ENCODE peak calls at places on chromosomes 2 and 18, in ten cellular contexts. P is naive thymus-derived CD4-positive, alpha-beta T cell; W is stimulated activated CD8-positive, alpha-beta memory T cell treated with anti-CD3 and anti-CD28 coated beads, Interleukin-7, amount 100 ng/mL, for 24 hours; V is astrocyte of the spinal cord; G is NCI-H1092 treated with DMSO at 0.1 percent for 48 hours; B is GOT3; Q is naive thymus-derived CD8-positive, alpha-beta T cell; Z is sigmoid colon; I is HCEC 1CT; M is GM10248. H is an unnamed sample.

GRCh38 chr2:123165616-123166015 is 859.5 kb upstream of the CNTNAP5 start:
- DNase-seq in P (no peak), I (no peak), V (no peak), G (no peak), Z (no peak), B (no peak), W (no peak), Q (no peak), M (no peak), H (no peak)

GRCh38 chr2:193868833-193869232 is 1674.1 kb upstream of the TMEFF2 start:
- DNase-seq in B (no peak), G (no peak), M (no peak), V (no peak), W (no peak), Z (no peak), Q (no peak), I (peak), P (no peak), H (no peak)

GRCh38 chr2:51597086-51597485 is 565.2 kb upstream of the NRXN1 start:
- DNase-seq in P (no peak), M (no peak), Q (no peak), B (no peak), Z (no peak), W (no peak), I (no peak), G (no peak), V (no peak), H (no peak)

GRCh38 chr2:205776139-205776538 is 93.8 kb downstream of the NRP2 start:
- DNase-seq in V (no peak), M (peak), G (no peak), Z (no peak), W (peak), B (no peak), Q (no peak), P (no peak), I (peak), H (no peak)

GRCh38 chr2:196558506-196558905 is 81.0 kb upstream of the CCDC150 start:
- DNase-seq in W (no peak), V (no peak), I (no peak), B (no peak), M (no peak), Z (no peak), G (no peak), Q (no peak), P (no peak), H (no peak)

GRCh38 chr18:48136051-48136543 is 205.6 kb upstream of the SMAD2 start:
- DNase-seq in W (no peak), V (no peak), B (no peak), M (no peak), G (peak), P (no peak), Q (no peak), Z (no peak), I (no peak), H (peak)

GRCh38 chr2:238910751-238911351 is 63.0 kb downstream of the TWIST2 start:
- DNase-seq in B (no peak), V (no peak), W (no peak), G (peak), I (no peak), Q (no peak), M (no peak), P (no peak), Z (peak), H (no peak)

GRCh38 chr2:46216213-46216612 is 81.0 kb upstream of the EPAS1 start:
- DNase-seq in G (no peak), Q (no peak), B (no peak), V (peak), P (no peak), Z (no peak), W (no peak), M (no peak), I (peak), H (no peak)

GRCh38 chr2:136013286-136013685 is 27.9 kb upstream of the DARS1 start:
- DNase-seq in M (no peak), P (no peak), Z (no peak), I (no peak), W (no peak), B (no peak), G (no peak), Q (no peak), V (no peak), H (no peak)

GRCh38 chr2:52934354-52934898 is 833.2 kb upstream of the CHAC2 start:
- DNase-seq in V (peak), I (peak), Z (no peak), P (no peak), G (no peak), M (no peak), W (no peak), B (no peak), Q (no peak), H (no peak)

GRCh38 chr2:121185571-121186074 is 99.4 kb downstream of the TFCP2L1 start:
- DNase-seq in I (no peak), B (no peak), Z (no peak), W (no peak), P (no peak), M (peak), Q (no peak), V (peak), G (peak), H (no peak)

GRCh38 chr18:59528866-59529265 is 168.4 kb downstream of the CCBE1 start:
- DNase-seq in G (no peak), P (no peak), W (no peak), M (no peak), I (no peak), Z (no peak), Q (no peak), V (no peak), B (no peak), H (no peak)

GRCh38 chr18:24089626-24090337 is 49.1 kb upstream of the CABYR start:
- DNase-seq in I (no peak), P (no peak), W (no peak), Z (no peak), Q (no peak), B (no peak), M (no peak), G (no peak), V (no peak), H (no peak)

GRCh38 chr18:40313030-40313642 is 1641.9 kb upstream of the PIK3C3 start:
- DNase-seq in G (no peak), V (no peak), M (no peak), W (no peak), I (no peak), P (no peak), B (no peak), Z (no peak), Q (no peak), H (no peak)

GRCh38 chr2:96156926-96157648 is 11.8 kb upstream of the DUSP2 start:
- DNase-seq in M (peak), B (no peak), I (no peak), G (no peak), W (no peak), V (no peak), P (no peak), Q (no peak), Z (peak), H (no peak)

GRCh38 chr2:161049571-161049970 is 110.7 kb upstream of the TANK start:
- DNase-seq in I (no peak), M (no peak), G (no peak), W (no peak), B (no peak), P (no peak), Z (no peak), Q (no peak), V (no peak), H (no peak)

GRCh38 chr18:63262369-63263335 is 56.9 kb downstream of the BCL2 start:
- DNase-seq in M (no peak), W (no peak), P (no peak), Q (no peak), B (no peak), G (no peak), V (no peak), Z (peak), I (peak), H (no peak)

GRCh38 chr2:237546876-237547395 is 19.4 kb upstream of the PRLH start:
- DNase-seq in B (no peak), Q (no peak), V (no peak), M (no peak), I (no peak), P (no peak), W (no peak), G (no peak), Z (no peak), H (no peak)

GRCh38 chr2:230124792-230125452 is 56.2 kb upstream of the SLC16A14 start:
- DNase-seq in W (no peak), Q (no peak), V (no peak), P (no peak), I (no peak), M (no peak), Z (no peak), B (no peak), G (no peak), H (no peak)

GRCh38 chr2:68939962-68940361 is 12.7 kb downstream of the GKN2 start:
- DNase-seq in W (no peak), P (no peak), B (no peak), I (no peak), M (no peak), Z (no peak), G (no peak), V (no peak), Q (no peak), H (no peak)

GRCh38 chr2:36492216-36492945 is 105.6 kb downstream of the FEZ2 start:
- DNase-seq in M (no peak), Z (no peak), I (no peak), G (no peak), P (no peak), W (no peak), Q (no peak), V (no peak), B (no peak), H (no peak)

GRCh38 chr18:77608807-77609206 is 359.2 kb downstream of the GALR1 start:
- DNase-seq in V (no peak), I (no peak), Z (no peak), W (no peak), Q (no peak), B (no peak), P (no peak), M (no peak), G (no peak), H (no peak)

GRCh38 chr2:159118115-159118858 is 149.8 kb downstream of the TANC1 start:
- DNase-seq in V (peak), G (peak), Z (peak), B (peak), W (peak), M (peak), Q (peak), I (peak), P (peak), H (peak)

GRCh38 chr2:221571391-221572179 is 519 bp downstream of the EPHA4 start:
- DNase-seq in P (peak), M (peak), G (no peak), Z (peak), B (peak), W (peak), V (peak), Q (peak), I (peak), H (no peak)

GRCh38 chr2:112920923-112921532 is 10.1 kb downstream of the IL37 start:
- DNase-seq in G (no peak), B (no peak), W (no peak), Z (no peak), Q (no peak), M (no peak), V (no peak), P (no peak), I (peak), H (no peak)

GRCh38 chr2:212914392-212914791 is 237.0 kb downstream of the IKZF2 start:
- DNase-seq in P (no peak), I (peak), V (no peak), W (no peak), B (no peak), Q (no peak), M (no peak), G (no peak), Z (no peak), H (no peak)

GRCh38 chr2:41896186-41896846 is 151.5 kb upstream of the PKDCC start:
- DNase-seq in B (no peak), M (no peak), V (no peak), G (no peak), Z (no peak), Q (no peak), I (no peak), P (no peak), W (no peak), H (no peak)

GRCh38 chr18:42561521-42561920 is 554.0 kb downstream of the RIT2 start:
- DNase-seq in G (no peak), V (no peak), P (no peak), W (no peak), I (no peak), Q (no peak), B (no peak), M (no peak), Z (no peak), H (no peak)

GRCh38 chr2:9311488-9311887 is 104.9 kb downstream of the ASAP2 start:
- DNase-seq in P (no peak), I (peak), Z (peak), M (no peak), V (peak), Q (no peak), W (no peak), B (no peak), G (no peak), H (no peak)

GRCh38 chr2:47004905-47005495 is 89.4 kb upstream of the MCFD2 start:
- DNase-seq in P (no peak), Z (no peak), W (no peak), I (no peak), Q (no peak), B (no peak), V (no peak), G (no peak), M (no peak), H (no peak)

GRCh38 chr18:75071866-75072671 is 136.9 kb downstream of the PTGR3 start:
- DNase-seq in B (no peak), P (no peak), W (no peak), I (no peak), M (no peak), G (no peak), Z (no peak), V (no peak), Q (no peak), H (no peak)

GRCh38 chr2:26395394-26395793 is 6.3 kb upstream of the DRC1 start:
- DNase-seq in M (no peak), G (no peak), W (no peak), Q (no peak), B (no peak), Z (no peak), I (no peak), P (no peak), V (no peak), H (no peak)

GRCh38 chr2:176830362-176830761 is 382.2 kb upstream of the HNRNPA3 start:
- DNase-seq in G (no peak), Q (peak), M (no peak), V (no peak), Z (no peak), W (no peak), I (peak), B (no peak), P (peak), H (no peak)

GRCh38 chr18:10850216-10850615 is 299.2 kb downstream of the PIEZO2 start:
- DNase-seq in G (no peak), P (no peak), M (no peak), W (no peak), Z (no peak), I (no peak), V (no peak), Q (no peak), B (no peak), H (no peak)

GRCh38 chr18:57447154-57447621 is 12.0 kb downstream of the ONECUT2 start:
- DNase-seq in V (peak), W (no peak), P (no peak), M (no peak), Z (no peak), B (no peak), Q (no peak), G (no peak), I (no peak), H (no peak)

H was measured in NCI-H1048.